ENCODE peak calls at places on chromosomes 11 and 22, in ten cellular contexts. Z, Y, Q, O, L, V, X, D, B and K are unnamed samples.
A peak's percentile ranks its signal among the peaks of the same experiment; 100 is the strongest.

GRCh38 chr11:61254403-61255025 is 13.5 kb downstream of the PGA5 start:
- DNase-seq in Z (peak; percentile 46), Y (no peak), V (peak; percentile 57), L (peak; percentile 30), O (peak; percentile 49), D (peak; percentile 62), Q (peak; percentile 59), X (peak; percentile 67), B (peak; percentile 26), K (peak; percentile 22)

GRCh38 chr22:24592144-24592845 is 578 bp downstream of the LRRC75B start:
- DNase-seq in B (no peak), L (no peak), V (peak; percentile 43), X (no peak), D (peak; percentile 43), Q (no peak), Y (peak; percentile 83), Z (peak; percentile 52), O (no peak), K (no peak)

GRCh38 chr11:94968334-94968958 is 4.9 kb downstream of the CWC15 start:
- DNase-seq in V (no peak), Q (no peak), L (no peak), O (no peak), B (peak; percentile 19), Y (no peak), X (no peak), Z (no peak), D (no peak), K (no peak)

GRCh38 chr22:42766860-42767259 is 46.2 kb upstream of the A4GALT start:
- DNase-seq in O (no peak), D (peak; percentile 57), L (no peak), Z (no peak), V (no peak), Q (no peak), Y (no peak), B (no peak), X (no peak), K (no peak)

GRCh38 chr11:112795896-112796686 is 165.1 kb upstream of the NCAM1 start:
- DNase-seq in Y (peak; percentile 90), B (no peak), D (peak; percentile 66), V (no peak), Q (no peak), X (no peak), Z (no peak), L (peak; percentile 24), O (no peak), K (peak; percentile 39)

GRCh38 chr11:5297671-5298070 is 4.1 kb downstream of the OR51B4 start:
- DNase-seq in Q (no peak), X (no peak), D (no peak), O (no peak), L (no peak), B (no peak), V (no peak), Z (no peak), Y (no peak), K (no peak)

GRCh38 chr11:121881806-121882205 is 234.2 kb downstream of the BLID start:
- DNase-seq in L (peak; percentile 60), O (no peak), Z (no peak), Y (no peak), X (no peak), V (no peak), B (no peak), D (no peak), Q (no peak), K (no peak)

GRCh38 chr11:33379931-33380330 is 122.8 kb downstream of the HIPK3 start:
- DNase-seq in Q (no peak), X (no peak), O (peak; percentile 34), Z (no peak), L (no peak), V (no peak), Y (no peak), D (no peak), B (no peak), K (no peak)

GRCh38 chr11:71491531-71492329 is 35.3 kb upstream of the KRTAP5-7 start:
- DNase-seq in Y (no peak), L (no peak), Q (peak; percentile 3), X (peak; percentile 6), O (peak; percentile 3), D (peak; percentile 12), V (no peak), B (no peak), Z (no peak), K (no peak)

GRCh38 chr11:134797411-134798089 is 385.5 kb upstream of the B3GAT1 start:
- DNase-seq in V (no peak), Q (no peak), X (no peak), O (no peak), D (no peak), Y (no peak), L (no peak), B (no peak), Z (no peak), K (no peak)

GRCh38 chr11:45918331-45918941 is 759 bp upstream of the PEX16 start:
- DNase-seq in O (peak; percentile 67), Y (peak; percentile 92), Z (peak; percentile 81), X (peak; percentile 86), L (peak; percentile 79), Q (peak; percentile 77), V (peak; percentile 86), D (peak; percentile 88), B (no peak), K (peak; percentile 50)

GRCh38 chr11:69575296-69576068 is 65.5 kb upstream of the CCND1 start:
- DNase-seq in Z (no peak), B (no peak), L (no peak), V (no peak), Q (no peak), O (no peak), X (no peak), D (no peak), Y (no peak), K (no peak)

GRCh38 chr22:41340357-41340756 is 39.0 kb downstream of the ZC3H7B start:
- DNase-seq in L (no peak), O (no peak), Q (no peak), Y (no peak), X (no peak), B (no peak), Z (no peak), V (no peak), D (no peak), K (no peak)

GRCh38 chr11:19259487-19260345 is 19.0 kb upstream of the E2F8 start:
- DNase-seq in Y (peak; percentile 72), B (peak; percentile 13), V (peak; percentile 70), Q (peak; percentile 66), O (peak; percentile 45), Z (peak; percentile 20), X (peak; percentile 69), L (peak; percentile 50), D (peak; percentile 82), K (peak; percentile 15)

GRCh38 chr11:92784313-92784712 is 185.1 kb upstream of the MTNR1B start:
- DNase-seq in B (no peak), Z (no peak), L (no peak), Y (no peak), O (no peak), Q (no peak), X (no peak), D (no peak), V (no peak), K (no peak)